ENCODE peak calls at places on chromosomes 11 and 22, in nine cellular contexts. X, F, D, H, N, B, M, I and P are unnamed samples.

GRCh38 chr11:133969072-133969471 is 12.3 kb upstream of the IGSF9B start:
- DNase-seq in X (no peak), F (no peak), D (no peak), H (no peak), N (no peak), B (no peak), M (no peak), I (no peak), P (no peak)

GRCh38 chr11:63802637-63803414 is 10.4 kb upstream of the SPINDOC start:
- DNase-seq in X (no peak), F (no peak), D (no peak), H (no peak), N (no peak), B (no peak), M (no peak), I (peak), P (no peak)

GRCh38 chr11:114606003-114606801 is 10.6 kb upstream of the NXPE4 start:
- DNase-seq in X (no peak), F (no peak), D (no peak), H (no peak), N (no peak), B (no peak), M (no peak), I (no peak), P (no peak)

GRCh38 chr11:96161271-96162089 is 181.5 kb downstream of the MAML2 start:
- DNase-seq in X (no peak), F (no peak), D (no peak), H (no peak), N (no peak), B (no peak), M (no peak), I (no peak), P (no peak)

GRCh38 chr11:13667245-13667644 is 1.2 kb upstream of the FAR1 start:
- DNase-seq in X (no peak), F (no peak), D (no peak), H (no peak), N (no peak), B (no peak), M (no peak), I (no peak), P (no peak)

GRCh38 chr11:12981879-12982531 is 27.1 kb upstream of the RASSF10 start:
- DNase-seq in X (no peak), F (no peak), D (no peak), H (no peak), N (no peak), B (no peak), M (peak), I (peak), P (no peak)

GRCh38 chr11:79160786-79161403 is 279.9 kb downstream of the TENM4 start:
- DNase-seq in X (no peak), F (no peak), D (no peak), H (no peak), N (no peak), B (no peak), M (no peak), I (no peak), P (no peak)

GRCh38 chr11:73047773-73048371 is 94.2 kb downstream of the FCHSD2 start:
- DNase-seq in X (no peak), F (no peak), D (no peak), H (no peak), N (no peak), B (no peak), M (no peak), I (no peak), P (no peak)

GRCh38 chr11:73288873-73289707 is 17.0 kb downstream of the P2RY6 start:
- DNase-seq in X (peak), F (peak), D (peak), H (peak), N (no peak), B (no peak), M (peak), I (peak), P (peak)

GRCh38 chr11:2396471-2396870 is 4.1 kb upstream of the TSSC4 start:
- DNase-seq in X (no peak), F (no peak), D (no peak), H (no peak), N (no peak), B (no peak), M (no peak), I (no peak), P (no peak)

GRCh38 chr11:131696584-131697120 is 326.2 kb downstream of the NTM start:
- DNase-seq in X (no peak), F (no peak), D (no peak), H (no peak), N (no peak), B (no peak), M (no peak), I (no peak), P (no peak)

GRCh38 chr22:46352276-46352675 is 16.8 kb downstream of the TRMU start:
- DNase-seq in X (no peak), F (no peak), D (no peak), H (no peak), N (no peak), B (no peak), M (no peak), I (no peak), P (no peak)

GRCh38 chr22:46354176-46354992 is 18.9 kb downstream of the TRMU start:
- DNase-seq in X (no peak), F (no peak), D (no peak), H (no peak), N (no peak), B (no peak), M (no peak), I (no peak), P (peak)

GRCh38 chr22:46352691-46353386 is 17.3 kb downstream of the TRMU start:
- DNase-seq in X (peak), F (no peak), D (no peak), H (no peak), N (no peak), B (no peak), M (no peak), I (peak), P (peak)

GRCh38 chr22:46354993-46355305 is 19.4 kb downstream of the TRMU start:
- DNase-seq in X (no peak), F (no peak), D (no peak), H (no peak), N (no peak), B (no peak), M (no peak), I (no peak), P (peak)

GRCh38 chr22:46353483-46354105 is 18.1 kb downstream of the TRMU start:
- DNase-seq in X (peak), F (no peak), D (no peak), H (no peak), N (no peak), B (no peak), M (no peak), I (no peak), P (no peak)
- TF ChIP-seq EP300 in X (no peak), F (no peak), D (no peak), H (no peak), N (no peak), B (no peak), M (no peak), I (no peak), P (no peak)

DNA sequence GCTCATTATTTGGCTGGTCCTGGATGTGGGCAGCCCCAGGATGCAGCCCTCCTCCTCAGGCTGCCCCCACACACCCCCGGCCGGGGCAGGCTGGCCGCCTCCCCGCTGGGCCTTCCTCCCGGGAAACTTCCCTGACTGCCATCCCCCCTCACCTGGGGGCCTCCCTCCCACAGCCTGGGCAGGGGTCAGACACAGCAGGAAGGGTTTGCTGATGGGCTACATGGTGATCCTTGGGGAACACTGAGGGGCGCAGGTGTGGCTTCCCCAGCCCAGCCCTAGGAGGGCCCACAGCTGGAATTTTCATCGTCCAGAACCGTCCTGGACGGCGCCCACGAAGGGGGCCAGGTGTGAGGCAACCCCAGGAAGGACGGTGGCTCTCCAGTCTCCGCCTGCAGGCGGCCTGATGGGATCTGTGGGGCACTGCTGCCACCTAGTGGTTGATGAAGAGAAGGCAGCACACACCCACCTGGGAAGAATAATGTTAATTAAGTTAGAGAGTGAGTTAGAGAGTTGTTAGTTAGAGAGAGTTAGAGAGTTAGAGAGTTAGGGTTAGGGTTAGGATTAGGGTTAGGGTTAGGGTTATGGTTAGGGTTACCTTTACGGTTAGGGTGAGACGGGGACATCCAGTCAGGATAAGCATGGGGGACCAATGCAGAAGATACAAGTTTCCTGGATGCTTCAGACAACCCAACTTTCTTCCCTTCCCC is 75.9 kb upstream of the PRR5 start:
- DNase-seq in X (peak), F (peak), D (peak), H (peak), N (peak), B (peak), M (peak), I (peak), P (peak)
- TF ChIP-seq EP300 in X (no peak), F (no peak), D (no peak), H (no peak), N (no peak), B (no peak), M (no peak), I (no peak), P (no peak)

DNA sequence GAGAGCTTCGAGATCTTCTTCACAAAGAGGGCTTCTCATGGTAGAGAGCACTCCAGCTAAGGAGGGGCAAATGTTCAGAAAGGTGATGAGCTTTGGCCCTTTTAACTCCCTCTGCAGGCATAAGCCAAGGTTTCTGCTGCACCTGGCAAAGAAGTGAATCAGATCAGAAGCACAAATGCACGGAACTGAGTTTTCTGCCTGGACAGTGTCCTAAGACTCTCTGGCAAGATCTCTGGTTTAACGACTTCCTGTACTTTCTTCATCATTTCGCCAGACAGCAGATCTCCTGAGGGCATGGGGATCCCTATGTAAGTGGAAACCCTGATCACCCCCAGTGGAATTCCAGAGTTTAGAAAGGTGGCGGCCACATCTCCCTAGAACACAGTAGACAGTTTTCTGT is 37.2 kb downstream of the POU2AF3 start:
- DNase-seq in X (no peak), F (no peak), D (no peak), H (no peak), N (no peak), B (no peak), M (no peak), I (no peak), P (no peak)
- TF ChIP-seq EP300 in X (no peak), F (no peak), D (no peak), H (no peak), N (no peak), B (no peak), M (no peak), I (no peak), P (no peak)

DNA sequence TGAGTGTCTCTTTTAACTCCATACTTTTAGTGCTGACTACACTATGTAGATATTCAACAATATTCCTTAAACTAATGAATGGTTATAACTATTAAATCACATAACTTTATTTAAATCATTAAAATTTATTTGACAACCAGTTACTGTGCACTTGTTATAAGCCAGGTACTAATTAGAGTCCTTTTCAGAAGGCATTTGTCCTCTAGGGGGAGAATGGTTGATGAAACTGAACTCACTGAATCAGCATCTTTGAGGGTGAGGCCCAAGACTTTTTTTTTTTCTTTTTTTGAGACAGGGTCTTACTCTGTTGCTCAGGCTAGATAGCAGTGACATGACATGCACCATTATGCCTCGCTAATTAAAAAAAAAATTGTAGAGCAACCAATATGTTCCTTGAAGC is 515.6 kb upstream of the CCDC90B start:
- DNase-seq in X (no peak), F (no peak), D (no peak), H (no peak), N (no peak), B (no peak), M (no peak), I (no peak), P (no peak)
- TF ChIP-seq EP300 in X (no peak), F (no peak), D (no peak), H (no peak), N (no peak), B (no peak), M (no peak), I (no peak), P (no peak)

GRCh38 chr11:120183701-120184141 is 27.1 kb upstream of the OAF start:
- DNase-seq in X (peak), F (no peak), D (no peak), H (peak), N (no peak), B (no peak), M (no peak), I (no peak), P (no peak)
- TF ChIP-seq EP300 in X (no peak), F (no peak), D (no peak), H (no peak), N (no peak), B (no peak), M (no peak), I (no peak), P (no peak)

DNA sequence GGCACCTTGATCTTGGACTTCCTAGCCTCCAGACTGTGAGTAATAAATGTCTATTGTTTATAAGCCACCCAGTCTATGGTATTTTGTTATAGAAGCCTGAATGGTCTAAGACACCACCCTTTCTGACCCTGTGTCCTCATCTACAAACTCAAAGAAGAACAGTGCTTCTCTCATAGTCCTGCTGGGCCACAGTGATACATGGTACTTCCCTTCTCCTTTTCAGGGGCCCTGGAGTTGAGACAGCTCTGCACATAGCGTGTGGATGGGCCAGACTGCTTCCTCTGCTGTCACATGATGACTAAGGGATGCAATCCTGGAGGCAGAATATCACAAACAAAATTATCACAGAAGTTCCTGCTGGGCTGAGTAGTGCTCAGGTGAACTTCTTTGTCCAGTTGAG is 5.0 kb downstream of the KCNJ11 start:
- DNase-seq in X (no peak), F (no peak), D (no peak), H (no peak), N (no peak), B (no peak), M (no peak), I (no peak), P (no peak)
- TF ChIP-seq EP300 in X (no peak), F (no peak), D (no peak), H (no peak), N (no peak), B (no peak), M (no peak), I (no peak), P (no peak)

DNA sequence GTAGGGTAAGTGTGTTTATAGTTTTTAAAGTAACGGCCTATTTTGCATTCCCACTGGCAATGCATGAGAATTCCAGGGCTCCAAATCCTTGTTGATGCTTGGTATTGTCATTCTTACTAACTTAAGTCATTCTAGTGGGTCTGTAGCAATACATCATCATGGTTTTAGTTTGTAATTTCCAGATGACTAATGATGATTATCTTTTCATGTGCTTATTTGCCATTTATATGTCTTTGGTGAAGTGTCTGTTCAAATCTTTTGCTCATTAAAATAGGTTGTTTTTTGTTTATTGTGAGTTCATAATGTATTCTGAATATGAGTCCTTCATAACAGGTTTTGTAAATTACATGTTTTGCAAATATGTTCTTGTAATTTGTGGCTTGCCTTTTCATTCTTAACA is 31.2 kb downstream of the MTMR3 start:
- DNase-seq in X (no peak), F (no peak), D (peak), H (no peak), N (no peak), B (no peak), M (no peak), I (no peak), P (no peak)
- TF ChIP-seq EP300 in X (no peak), F (no peak), D (no peak), H (no peak), N (no peak), B (no peak), M (no peak), I (no peak), P (no peak)

DNA sequence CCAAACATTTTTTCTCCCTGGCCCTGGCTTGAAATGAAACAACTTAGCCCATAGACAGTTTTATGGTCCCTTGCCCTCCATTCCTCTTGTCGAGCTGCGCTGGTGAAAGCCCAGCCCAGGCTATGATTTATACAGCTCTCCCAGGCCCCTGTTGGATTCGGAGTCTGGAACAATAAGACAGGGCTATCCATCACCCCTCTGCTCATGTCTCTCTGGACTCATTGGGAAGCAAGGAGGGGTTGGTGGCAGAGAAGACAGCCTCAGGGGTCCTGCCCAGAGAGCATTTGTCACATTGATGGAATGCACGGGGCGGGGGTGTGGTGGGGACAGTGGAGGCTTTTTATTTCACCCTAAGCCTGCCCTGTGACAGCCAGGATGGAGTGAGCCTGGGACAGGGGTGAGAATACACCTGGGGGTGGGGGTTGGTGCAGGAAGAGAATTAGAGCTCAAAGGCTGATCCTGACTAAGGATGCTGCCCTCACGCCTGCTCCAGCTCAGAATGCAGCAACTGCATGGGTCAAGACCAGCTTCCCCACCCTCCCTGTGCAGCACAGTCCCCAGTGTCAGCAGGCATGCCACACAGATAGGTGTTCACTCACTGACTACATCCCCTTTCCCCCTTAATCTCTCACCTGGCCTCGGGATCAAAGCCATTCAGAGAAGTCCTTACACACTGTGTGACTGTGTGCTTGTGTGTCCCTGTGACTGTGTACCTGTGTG is 10.0 kb upstream of the PKNOX2 start:
- DNase-seq in X (peak), F (no peak), D (no peak), H (no peak), N (no peak), B (no peak), M (no peak), I (no peak), P (no peak)
- TF ChIP-seq EP300 in X (no peak), F (no peak), D (no peak), H (no peak), N (no peak), B (no peak), M (no peak), I (no peak), P (no peak)